ENCODE peak calls at places on chromosomes 16 and 17, in nine cellular contexts. E is psoas muscle; D is right atrium auricular region; S is CD8-positive, alpha-beta T cell; Q is body of pancreas; F is GM23248; G is tibial artery; B is right lobe of liver; U is cardiac muscle cell. J is an unnamed sample.

GRCh38 chr17:6524520-6524919 is 31.8 kb downstream of the PITPNM3 start:
- DNase-seq in E (no peak), D (no peak), S (no peak), Q (no peak), F (peak; percentile 53), G (no peak), B (no peak), U (no peak), J (no peak)

GRCh38 chr16:17379121-17379571 is 91.6 kb downstream of the XYLT1 start:
- DNase-seq in E (peak; percentile 68), D (no peak), S (no peak), Q (no peak), F (peak; percentile 70), G (peak; percentile 79), B (no peak), U (peak; percentile 55), J (no peak)

GRCh38 chr17:42421479-42422332 is 1.4 kb downstream of the CAVIN1 start:
- DNase-seq in E (peak; percentile 86), D (no peak), S (no peak), Q (no peak), F (peak; percentile 90), G (peak; percentile 84), B (no peak), U (peak; percentile 36), J (no peak)

GRCh38 chr16:87560428-87561199 is 41.7 kb upstream of the JPH3 start:
- DNase-seq in E (peak; percentile 69), D (peak; percentile 64), S (no peak), Q (no peak), F (peak; percentile 59), G (peak; percentile 87), B (no peak), U (no peak), J (no peak)

GRCh38 chr17:30230596-30231125 is 4.8 kb downstream of the SLC6A4 start:
- DNase-seq in E (no peak), D (no peak), S (no peak), Q (no peak), F (peak; percentile 54), G (no peak), B (no peak), U (no peak), J (no peak)

GRCh38 chr17:48915459-48916282 is 7.5 kb downstream of the UBE2Z start:
- DNase-seq in E (no peak), D (no peak), S (no peak), Q (no peak), F (peak; percentile 96), G (no peak), B (no peak), U (no peak), J (peak; percentile 9)

GRCh38 chr16:64440421-64440831 is 681.4 kb downstream of the CDH11 start:
- DNase-seq in E (peak; percentile 39), D (no peak), S (no peak), Q (peak; percentile 13), F (peak; percentile 97), G (no peak), B (no peak), U (no peak), J (no peak)

GRCh38 chr16:53449816-53450517 is 15.7 kb downstream of the RBL2 start:
- DNase-seq in E (no peak), D (no peak), S (no peak), Q (no peak), F (no peak), G (no peak), B (no peak), U (no peak), J (no peak)

GRCh38 chr17:16814439-16814838 is 124.4 kb downstream of the CCDC144A start:
- DNase-seq in E (no peak), D (no peak), S (no peak), Q (no peak), F (no peak), G (no peak), B (no peak), U (no peak), J (no peak)

GRCh38 chr16:65967376-65967775 is 399.1 kb upstream of the CDH5 start:
- DNase-seq in E (no peak), D (no peak), S (no peak), Q (no peak), F (peak; percentile 18), G (no peak), B (no peak), U (no peak), J (no peak)

GRCh38 chr17:7745748-7746470 is 28.4 kb downstream of the DNAH2 start:
- DNase-seq in E (no peak), D (peak; percentile 71), S (no peak), Q (no peak), F (peak; percentile 92), G (no peak), B (no peak), U (no peak), J (no peak)

GRCh38 chr17:8339540-8339939 is at the start of gene ODF4:
- DNase-seq in E (no peak), D (no peak), S (no peak), Q (no peak), F (no peak), G (no peak), B (no peak), U (no peak), J (no peak)

DNA sequence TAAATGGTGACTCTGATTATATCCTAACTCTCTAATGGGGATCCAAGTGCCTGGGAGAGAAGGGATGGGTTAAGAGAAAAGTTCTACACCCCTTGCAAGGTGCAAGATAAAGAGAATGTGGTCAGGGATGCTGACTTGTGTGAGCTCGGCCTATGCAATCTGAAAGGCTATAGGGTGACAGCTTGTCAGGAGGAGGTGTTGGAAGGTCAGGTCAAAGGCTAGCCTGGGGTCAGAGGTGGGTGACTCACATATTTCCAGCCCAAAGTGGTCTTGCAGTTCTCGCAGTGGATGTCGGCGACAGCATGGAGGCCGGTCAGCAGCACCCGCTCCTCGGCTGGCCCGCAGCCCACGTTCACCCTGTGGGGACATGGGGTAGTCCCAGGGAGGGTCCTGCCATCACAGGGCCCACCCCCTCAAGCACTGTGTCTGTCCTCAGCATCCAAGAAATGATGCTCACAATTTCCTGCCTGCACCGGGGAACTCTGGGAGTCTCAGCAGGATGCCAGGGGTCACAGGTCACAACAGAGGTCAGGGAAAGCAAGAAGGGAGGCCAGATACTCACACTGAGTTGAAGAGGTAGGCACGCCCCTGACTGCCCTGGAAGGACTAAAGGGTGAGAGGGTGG is 1.4 kb downstream of the YPEL3 start:
- DNase-seq in E (no peak), D (no peak), S (no peak), Q (no peak), F (no peak), G (no peak), B (no peak), U (no peak), J (no peak)
- H3K4me3 ChIP-seq in E (peak overlapping the region; percentile 93), D (peak overlapping the region; percentile 89), S (peak overlapping the region; percentile 95), Q (peak overlapping the region; percentile 53), F (peak overlapping the region; percentile 91), G (peak overlapping the region; percentile 82), B (peak overlapping the region; percentile 62), U (no peak overlapping the region), J (peak overlapping the region; percentile 74)

DNA sequence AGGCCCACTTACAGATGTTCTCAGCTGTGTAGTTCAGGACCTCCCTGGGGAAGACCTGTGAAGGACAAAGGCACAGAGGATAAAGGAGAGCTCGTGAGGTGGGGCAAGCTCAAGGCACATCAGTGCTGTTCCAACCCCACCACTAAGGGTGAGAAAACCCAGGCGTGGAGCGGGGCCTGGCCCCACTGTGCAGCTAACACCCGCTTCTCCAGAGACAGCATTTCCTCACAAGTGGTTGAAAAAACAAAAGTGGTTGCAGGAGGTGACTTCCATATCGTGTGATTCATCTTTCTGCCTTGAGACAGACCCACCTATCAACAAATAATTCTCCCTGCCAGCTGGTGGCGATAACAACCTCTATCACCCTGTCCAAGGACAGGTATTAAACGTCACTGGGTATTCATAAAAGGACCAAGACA is 30.0 kb downstream of the SNN start:
- DNase-seq in E (no peak), D (peak; percentile 13), S (no peak), Q (no peak), F (peak; percentile 27), G (no peak), B (no peak), U (no peak), J (no peak)
- H3K4me1 ChIP-seq in E (peaks cover 7% of the 10 kb centered on the region), D (no peaks in the 10 kb centered on the region), S (peaks cover 12% of the 10 kb centered on the region), Q (peaks cover 25% of the 10 kb centered on the region), F (no peaks in the 10 kb centered on the region), G (no peaks in the 10 kb centered on the region), B (peaks cover 21% of the 10 kb centered on the region), U (peaks cover 10% of the 10 kb centered on the region), J (peaks cover 4% of the 10 kb centered on the region)

GRCh38 chr17:34578656-34579016 is 746 bp upstream of the TMEM132E start:
- DNase-seq in E (no peak), D (no peak), S (no peak), Q (no peak), F (no peak), G (no peak), B (no peak), U (no peak), J (no peak)
- H3K27ac ChIP-seq in E (no peak overlapping the region), D (no peak overlapping the region), S (no peak overlapping the region), Q (no peak overlapping the region), F (no peak overlapping the region), G (no peak overlapping the region), B (no peak overlapping the region), U (no peak overlapping the region), J (no peak overlapping the region)

GRCh38 chr16:21602785-21603184 is 3.4 kb downstream of the METTL9 start:
- DNase-seq in E (no peak), D (no peak), S (no peak), Q (no peak), F (no peak), G (no peak), B (no peak), U (no peak), J (no peak)
- H3K4me3 ChIP-seq in E (no peak overlapping the region), D (no peak overlapping the region), S (no peak overlapping the region), Q (no peak overlapping the region), F (peak overlapping the region; percentile 94), G (no peak overlapping the region), B (no peak overlapping the region), U (no peak overlapping the region), J (no peak overlapping the region)

GRCh38 chr17:47278561-47278960 is 24.9 kb downstream of the ITGB3 start:
- DNase-seq in E (no peak), D (no peak), S (no peak), Q (no peak), F (no peak), G (no peak), B (no peak), U (no peak), J (no peak)
- H3K4me1 ChIP-seq in E (peaks cover 48% of the 10 kb centered on the region), D (peaks cover 70% of the 10 kb centered on the region), S (no peaks in the 10 kb centered on the region), Q (peaks cover 25% of the 10 kb centered on the region), F (peaks cover 60% of the 10 kb centered on the region), G (peaks cover 68% of the 10 kb centered on the region), B (peaks cover 21% of the 10 kb centered on the region), U (peaks cover 30% of the 10 kb centered on the region), J (no peaks in the 10 kb centered on the region)